ENCODE peak calls at places on chromosomes 5 and 9, in eight cellular contexts. U is A549; Y is IMR-90; D is aorta; I is GM12878; L is CD8-positive, alpha-beta memory T cell; G is H1; N is right atrium auricular region. H is an unnamed sample. For H3K4me1, the result is how much of the 10 kb centered on the place peaks cover.

GRCh38 chr9:95736370-95736769 is 139.1 kb upstream of the ERCC6L2 start:
- DNase-seq in U (peak), Y (no peak), D (no peak), I (no peak), L (no peak), G (no peak), N (no peak), H (no peak)

GRCh38 chr5:118637947-118638670 is 350.2 kb downstream of the DTWD2 start:
- DNase-seq in U (no peak), Y (no peak), D (no peak), I (no peak), L (no peak), G (no peak), N (no peak), H (no peak)

GRCh38 chr5:28523887-28524637 is 1485.7 kb upstream of the CDH9 start:
- DNase-seq in U (peak), Y (peak), D (no peak), I (no peak), L (no peak), G (no peak), N (no peak), H (no peak)

GRCh38 chr9:29211003-29211584 is 1637.8 kb upstream of the C9orf72 start:
- DNase-seq in U (no peak), Y (no peak), D (no peak), I (no peak), L (no peak), G (no peak), N (no peak), H (no peak)

GRCh38 chr5:136805466-136805865 is 440.1 kb upstream of the TRPC7 start:
- DNase-seq in U (no peak), Y (no peak), D (no peak), I (no peak), L (no peak), G (no peak), N (no peak), H (no peak)

GRCh38 chr5:57439601-57440000 is 43.0 kb downstream of the ACTBL2 start:
- DNase-seq in U (no peak), Y (no peak), D (no peak), I (no peak), L (no peak), G (no peak), N (no peak), H (no peak)

GRCh38 chr5:43007911-43008368 is 32.2 kb downstream of the ANXA2R start:
- DNase-seq in U (peak), Y (peak), D (peak), I (no peak), L (peak), G (peak), N (peak), H (peak)

GRCh38 chr5:43039468-43040286 is 442 bp downstream of the ANXA2R start:
- DNase-seq in U (peak), Y (peak), D (peak), I (no peak), L (peak), G (peak), N (peak), H (peak)

GRCh38 chr5:150753863-150754262 is 5.0 kb downstream of the DCTN4 start:
- DNase-seq in U (no peak), Y (no peak), D (no peak), I (no peak), L (no peak), G (no peak), N (no peak), H (no peak)

GRCh38 chr9:86322973-86323644 is 31.1 kb downstream of the TUT7 start:
- DNase-seq in U (no peak), Y (peak), D (no peak), I (no peak), L (no peak), G (no peak), N (no peak), H (no peak)
- H3K27ac ChIP-seq in U (no peak), Y (no peak), D (no peak), I (no peak), L (no peak), G (no peak), N (no peak), H (no peak)

DNA sequence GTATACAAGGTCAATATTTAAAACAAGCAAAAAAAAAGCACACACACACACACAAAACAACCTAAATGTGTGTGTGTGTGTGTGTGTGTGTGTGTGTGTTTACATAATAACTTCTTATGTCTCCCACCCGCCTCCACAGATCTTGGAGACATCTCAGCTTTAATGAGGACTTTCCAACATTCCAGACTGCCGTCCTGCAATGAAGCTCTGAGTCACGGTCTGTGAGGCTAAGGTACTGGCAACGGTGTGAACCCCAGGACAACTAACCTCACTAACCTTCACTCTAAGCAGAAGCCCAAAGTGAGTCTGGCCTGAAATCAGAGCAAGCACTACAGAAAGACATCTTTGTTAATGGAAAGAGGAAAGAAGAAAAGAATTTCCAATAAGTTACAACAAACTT is 22.3 kb downstream of the ZNF474 start:
- DNase-seq in U (peak), Y (peak), D (no peak), I (no peak), L (no peak), G (no peak), N (no peak), H (no peak)
- H3K4me1 ChIP-seq in U (under half), Y (under half), D (under half), I (under half), L (under half), G (under half), N (under half), H (under half)

GRCh38 chr9:99366601-99367000 is 144.5 kb downstream of the SEC61B start:
- DNase-seq in U (no peak), Y (peak), D (no peak), I (no peak), L (no peak), G (no peak), N (no peak), H (no peak)

GRCh38 chr9:99366183-99366582 is 144.1 kb downstream of the SEC61B start:
- DNase-seq in U (no peak), Y (no peak), D (no peak), I (no peak), L (no peak), G (no peak), N (no peak), H (no peak)

GRCh38 chr9:99371376-99371775 is 149.3 kb downstream of the SEC61B start:
- DNase-seq in U (no peak), Y (no peak), D (no peak), I (no peak), L (no peak), G (no peak), N (no peak), H (no peak)

GRCh38 chr9:99369327-99369722 is 147.2 kb downstream of the SEC61B start:
- DNase-seq in U (no peak), Y (no peak), D (no peak), I (no peak), L (no peak), G (no peak), N (no peak), H (no peak)

DNA sequence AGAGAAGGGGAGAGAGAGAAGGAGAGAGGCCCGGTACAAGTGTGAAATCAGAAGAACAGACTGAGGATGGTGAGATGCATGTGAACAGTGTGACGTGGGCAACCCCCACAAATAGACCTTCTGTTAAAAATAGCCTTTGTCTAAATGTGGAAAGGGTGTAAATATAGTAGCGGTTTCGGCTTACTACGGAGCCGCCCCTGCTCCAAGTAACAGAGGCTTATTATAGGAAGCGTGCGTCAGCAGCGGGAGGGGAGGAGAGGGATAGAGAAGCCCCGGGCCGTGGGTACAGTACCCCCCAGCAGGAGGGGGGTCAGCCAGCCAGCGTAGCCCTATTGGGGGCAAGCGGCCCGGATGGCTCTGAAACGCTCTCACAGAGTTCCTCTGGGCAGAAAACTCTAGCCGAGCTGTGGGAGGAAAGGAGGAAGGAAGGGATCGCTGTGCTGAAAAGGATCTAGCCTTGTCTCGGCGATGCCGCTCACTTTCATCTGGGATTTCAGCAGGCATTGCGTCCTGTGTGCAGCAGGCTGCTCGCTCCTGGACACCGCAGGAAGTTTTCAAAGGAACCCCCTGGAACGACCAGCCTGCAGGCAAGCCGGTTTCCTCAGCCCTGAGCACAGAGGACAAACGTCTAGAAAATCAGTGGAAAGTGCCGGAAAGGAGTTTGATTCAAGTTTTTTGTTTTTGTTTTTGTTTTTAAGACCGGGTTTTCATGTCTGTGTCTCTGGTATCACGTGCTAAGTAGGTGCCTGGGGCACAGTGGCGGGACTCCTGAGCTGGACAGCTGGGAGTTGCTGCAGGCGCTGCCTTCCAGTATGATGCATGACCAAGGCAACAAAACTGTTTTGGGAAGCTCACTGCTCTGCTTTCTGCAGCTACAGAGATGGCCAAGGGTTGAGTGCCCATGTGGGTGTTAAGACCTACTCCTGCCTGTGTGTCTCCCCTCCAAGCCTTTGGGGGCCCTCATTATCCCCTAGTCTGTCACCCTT is 146.6 kb downstream of the SEC61B start:
- DNase-seq in U (no peak), Y (peak), D (peak), I (peak), L (no peak), G (no peak), N (peak), H (no peak)
- H3K4me3 ChIP-seq in U (no peak), Y (peak), D (peak), I (peak), L (no peak), G (no peak), N (peak), H (no peak)

GRCh38 chr5:140571105-140571504 is 6.5 kb downstream of the SLC35A4 start:
- DNase-seq in U (no peak), Y (no peak), D (no peak), I (no peak), L (no peak), G (no peak), N (no peak), H (no peak)
- H3K27ac ChIP-seq in U (no peak), Y (no peak), D (no peak), I (no peak), L (no peak), G (no peak), N (peak), H (no peak)

GRCh38 chr5:172905771-172906170 is 53.5 kb upstream of the RPL26L1 start:
- DNase-seq in U (no peak), Y (no peak), D (no peak), I (no peak), L (no peak), G (no peak), N (no peak), H (no peak)
- H3K4me1 ChIP-seq in U (half or more), Y (half or more), D (under half), I (under half), L (under half), G (under half), N (under half), H (under half)

GRCh38 chr9:13274901-13275641 is 4.4 kb downstream of the MPDZ start:
- DNase-seq in U (no peak), Y (peak), D (no peak), I (no peak), L (no peak), G (no peak), N (no peak), H (no peak)
- H3K4me3 ChIP-seq in U (no peak), Y (no peak), D (no peak), I (no peak), L (no peak), G (no peak), N (no peak), H (no peak)

GRCh38 chr9:16704096-16704488 is 166.4 kb downstream of the BNC2 start:
- DNase-seq in U (no peak), Y (no peak), D (no peak), I (no peak), L (no peak), G (no peak), N (no peak), H (no peak)
- H3K27ac ChIP-seq in U (peak), Y (peak), D (peak), I (no peak), L (no peak), G (no peak), N (peak), H (no peak)

DNA sequence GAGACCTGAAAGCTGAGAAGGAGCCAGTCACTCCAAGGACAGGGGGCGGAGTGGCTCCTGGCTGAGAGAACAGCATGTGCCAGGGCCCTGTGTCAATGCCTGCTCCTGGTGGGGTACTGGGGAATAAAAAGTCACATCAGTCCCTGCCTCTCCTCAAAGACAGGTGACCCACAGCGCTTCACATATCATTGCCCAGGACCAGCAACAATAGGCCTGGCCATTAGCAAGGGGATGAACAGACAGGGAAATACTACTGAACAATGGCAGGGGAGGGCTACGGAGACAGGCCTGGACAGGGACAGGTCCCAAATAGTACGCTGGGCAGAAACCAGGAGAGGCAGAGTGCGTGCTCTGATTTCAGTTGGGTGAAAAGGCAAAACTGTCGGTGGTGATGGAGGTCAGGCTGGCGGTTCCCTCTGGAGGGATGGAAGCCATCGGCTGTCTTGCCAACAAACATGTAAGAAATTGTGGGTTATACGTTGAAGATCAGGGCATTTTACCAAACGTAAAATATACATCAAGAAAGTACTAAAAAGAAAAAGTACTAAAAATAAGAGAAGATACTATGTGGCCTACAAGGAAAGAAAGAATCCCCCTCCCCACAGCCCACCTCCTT is 64.2 kb downstream of the C9orf50 start:
- DNase-seq in U (no peak), Y (no peak), D (no peak), I (no peak), L (no peak), G (no peak), N (no peak), H (no peak)
- H3K4me1 ChIP-seq in U (half or more), Y (under half), D (under half), I (under half), L (under half), G (under half), N (under half), H (under half)

GRCh38 chr9:21801683-21802417 is 586 bp upstream of the MTAP start:
- DNase-seq in U (peak), Y (peak), D (peak), I (no peak), L (no peak), G (peak), N (peak), H (no peak)

GRCh38 chr9:21803674-21804048 is 1.2 kb downstream of the MTAP start:
- DNase-seq in U (no peak), Y (no peak), D (no peak), I (no peak), L (no peak), G (no peak), N (no peak), H (no peak)

GRCh38 chr9:21804336-21804735 is 1.9 kb downstream of the MTAP start:
- DNase-seq in U (no peak), Y (no peak), D (no peak), I (no peak), L (no peak), G (no peak), N (no peak), H (no peak)

GRCh38 chr9:21800931-21801682 is 1.3 kb upstream of the MTAP start:
- DNase-seq in U (no peak), Y (no peak), D (no peak), I (no peak), L (no peak), G (no peak), N (no peak), H (no peak)

GRCh38 chr9:21802418-21803000 is at the start of gene MTAP:
- DNase-seq in U (peak), Y (peak), D (peak), I (peak), L (peak), G (peak), N (peak), H (peak)
- H3K4me3 ChIP-seq in U (peak), Y (peak), D (peak), I (peak), L (peak), G (peak), N (peak), H (peak)

H was measured in naive thymus-derived CD4-positive, alpha-beta T cell.